ENCODE peak calls at places on chromosomes 2 and 18, in eight cellular contexts. One of them, this sample, is unnamed.

GRCh38 chr2:32858713-32859112 is 88.0 kb upstream of the LTBP1 start:
- DNase-seq in HCT116: no peak
- DNase-seq in HepG2: no peak
- DNase-seq in K562: no peak
- DNase-seq in SK-N-SH: no peak
- DNase-seq in GM23338: no peak
- DNase-seq in A549: no peak
- DNase-seq in Panc1: no peak
- DNase-seq in this sample: no peak

GRCh38 chr2:190318931-190319556 is 582 bp downstream of the HIBCH start:
- DNase-seq in HCT116: no peak
- DNase-seq in GM23338: peak; percentile 27
- DNase-seq in K562: no peak
- DNase-seq in A549: no peak
- DNase-seq in SK-N-SH: peak; percentile 22
- DNase-seq in Panc1: no peak
- DNase-seq in HepG2: no peak
- DNase-seq in this sample: no peak

GRCh38 chr2:226984461-226985226 is 148.8 kb downstream of the RHBDD1 start:
- DNase-seq in GM23338: no peak
- DNase-seq in Panc1: no peak
- DNase-seq in HCT116: no peak
- DNase-seq in A549: no peak
- DNase-seq in SK-N-SH: no peak
- DNase-seq in HepG2: no peak
- DNase-seq in K562: peak; percentile 8
- DNase-seq in this sample: no peak

GRCh38 chr2:172821370-172822338 is 86.0 kb downstream of the RAPGEF4 start:
- DNase-seq in HepG2: no peak
- DNase-seq in K562: no peak
- DNase-seq in HCT116: no peak
- DNase-seq in GM23338: no peak
- DNase-seq in Panc1: no peak
- DNase-seq in SK-N-SH: peak; percentile 65
- DNase-seq in A549: no peak
- DNase-seq in this sample: no peak

GRCh38 chr2:148021059-148021985 is at the start of gene MBD5:
- DNase-seq in SK-N-SH: peak; percentile 26
- DNase-seq in A549: peak; percentile 6
- DNase-seq in HCT116: no peak
- DNase-seq in Panc1: peak; percentile 2
- DNase-seq in HepG2: peak; percentile 35
- DNase-seq in K562: peak; percentile 13
- DNase-seq in GM23338: peak; percentile 69
- DNase-seq in this sample: peak; percentile 49

GRCh38 chr2:10184421-10184820 is 61.9 kb downstream of the RRM2 start:
- DNase-seq in A549: no peak
- DNase-seq in K562: no peak
- DNase-seq in GM23338: no peak
- DNase-seq in HCT116: no peak
- DNase-seq in SK-N-SH: peak; percentile 27
- DNase-seq in HepG2: no peak
- DNase-seq in Panc1: no peak
- DNase-seq in this sample: no peak

GRCh38 chr18:55768255-55768654 is 180.3 kb upstream of the TCF4 start:
- DNase-seq in GM23338: peak; percentile 87
- DNase-seq in Panc1: no peak
- DNase-seq in SK-N-SH: no peak
- DNase-seq in A549: no peak
- DNase-seq in K562: no peak
- DNase-seq in HepG2: no peak
- DNase-seq in HCT116: no peak
- DNase-seq in this sample: no peak

GRCh38 chr2:4221845-4222244 is 518.5 kb downstream of the DCDC2C start:
- DNase-seq in GM23338: no peak
- DNase-seq in A549: no peak
- DNase-seq in HCT116: no peak
- DNase-seq in HepG2: no peak
- DNase-seq in K562: no peak
- DNase-seq in Panc1: no peak
- DNase-seq in SK-N-SH: no peak
- DNase-seq in this sample: no peak

GRCh38 chr2:12824304-12824761 is 107.6 kb downstream of the TRIB2 start:
- DNase-seq in HepG2: no peak
- DNase-seq in Panc1: no peak
- DNase-seq in HCT116: no peak
- DNase-seq in SK-N-SH: no peak
- DNase-seq in GM23338: no peak
- DNase-seq in K562: no peak
- DNase-seq in A549: no peak
- DNase-seq in this sample: no peak

GRCh38 chr2:16870677-16871076 is 205.0 kb upstream of the CYRIA start:
- DNase-seq in HepG2: no peak
- DNase-seq in GM23338: no peak
- DNase-seq in HCT116: no peak
- DNase-seq in SK-N-SH: no peak
- DNase-seq in A549: no peak
- DNase-seq in Panc1: no peak
- DNase-seq in K562: no peak
- DNase-seq in this sample: no peak

GRCh38 chr2:179264238-179265081 is at the start of gene SESTD1:
- DNase-seq in Panc1: no peak
- DNase-seq in A549: peak; percentile 47
- DNase-seq in HCT116: no peak
- DNase-seq in GM23338: peak; percentile 74
- DNase-seq in HepG2: peak; percentile 68
- DNase-seq in SK-N-SH: peak; percentile 91
- DNase-seq in K562: peak; percentile 68
- DNase-seq in this sample: peak; percentile 35

GRCh38 chr2:33377048-33377447 is 99.4 kb upstream of the RASGRP3 start:
- DNase-seq in A549: no peak
- DNase-seq in HCT116: no peak
- DNase-seq in SK-N-SH: no peak
- DNase-seq in Panc1: no peak
- DNase-seq in GM23338: no peak
- DNase-seq in K562: no peak
- DNase-seq in HepG2: no peak
- DNase-seq in this sample: no peak

GRCh38 chr2:150140777-150141176 is 346.7 kb downstream of the RND3 start:
- DNase-seq in Panc1: no peak
- DNase-seq in A549: no peak
- DNase-seq in K562: no peak
- DNase-seq in GM23338: no peak
- DNase-seq in HCT116: no peak
- DNase-seq in HepG2: no peak
- DNase-seq in SK-N-SH: no peak
- DNase-seq in this sample: no peak

GRCh38 chr2:84649058-84649457 is 132.8 kb downstream of the DNAH6 start:
- DNase-seq in A549: no peak
- DNase-seq in K562: no peak
- DNase-seq in HCT116: no peak
- DNase-seq in Panc1: no peak
- DNase-seq in GM23338: no peak
- DNase-seq in HepG2: no peak
- DNase-seq in SK-N-SH: no peak
- DNase-seq in this sample: no peak

GRCh38 chr18:6239716-6240115 is 175.0 kb downstream of the L3MBTL4 start:
- DNase-seq in A549: no peak
- DNase-seq in HCT116: no peak
- DNase-seq in HepG2: no peak
- DNase-seq in SK-N-SH: no peak
- DNase-seq in Panc1: no peak
- DNase-seq in K562: no peak
- DNase-seq in GM23338: peak; percentile 37
- DNase-seq in this sample: no peak

GRCh38 chr2:155546715-155547555 is 785.6 kb downstream of the NR4A2 start:
- DNase-seq in GM23338: no peak
- DNase-seq in A549: no peak
- DNase-seq in Panc1: no peak
- DNase-seq in SK-N-SH: peak; percentile 1
- DNase-seq in K562: no peak
- DNase-seq in HepG2: no peak
- DNase-seq in HCT116: no peak
- DNase-seq in this sample: no peak

GRCh38 chr2:77488141-77488540 is 34.0 kb downstream of the LRRTM4 start:
- DNase-seq in K562: no peak
- DNase-seq in HCT116: no peak
- DNase-seq in GM23338: no peak
- DNase-seq in Panc1: no peak
- DNase-seq in A549: no peak
- DNase-seq in HepG2: no peak
- DNase-seq in SK-N-SH: no peak
- DNase-seq in this sample: no peak

GRCh38 chr2:175931751-175932295 is 70.2 kb downstream of the LNPK start:
- DNase-seq in HepG2: no peak
- DNase-seq in Panc1: no peak
- DNase-seq in HCT116: no peak
- DNase-seq in SK-N-SH: no peak
- DNase-seq in A549: no peak
- DNase-seq in K562: no peak
- DNase-seq in GM23338: no peak
- DNase-seq in this sample: no peak

GRCh38 chr2:125553768-125554167 is 1102.2 kb upstream of the GYPC start:
- DNase-seq in GM23338: no peak
- DNase-seq in HCT116: no peak
- DNase-seq in SK-N-SH: no peak
- DNase-seq in HepG2: no peak
- DNase-seq in Panc1: no peak
- DNase-seq in K562: no peak
- DNase-seq in A549: no peak
- DNase-seq in this sample: no peak

GRCh38 chr18:62832282-62832681 is 116.9 kb downstream of the PHLPP1 start:
- DNase-seq in K562: no peak
- DNase-seq in Panc1: no peak
- DNase-seq in GM23338: peak; percentile 82
- DNase-seq in HCT116: no peak
- DNase-seq in A549: no peak
- DNase-seq in HepG2: no peak
- DNase-seq in SK-N-SH: peak; percentile 30
- DNase-seq in this sample: no peak

GRCh38 chr2:12321017-12321641 is 395.6 kb upstream of the TRIB2 start:
- DNase-seq in Panc1: no peak
- DNase-seq in K562: peak; percentile 17
- DNase-seq in A549: no peak
- DNase-seq in SK-N-SH: no peak
- DNase-seq in HCT116: no peak
- DNase-seq in GM23338: no peak
- DNase-seq in HepG2: no peak
- DNase-seq in this sample: no peak

DNA sequence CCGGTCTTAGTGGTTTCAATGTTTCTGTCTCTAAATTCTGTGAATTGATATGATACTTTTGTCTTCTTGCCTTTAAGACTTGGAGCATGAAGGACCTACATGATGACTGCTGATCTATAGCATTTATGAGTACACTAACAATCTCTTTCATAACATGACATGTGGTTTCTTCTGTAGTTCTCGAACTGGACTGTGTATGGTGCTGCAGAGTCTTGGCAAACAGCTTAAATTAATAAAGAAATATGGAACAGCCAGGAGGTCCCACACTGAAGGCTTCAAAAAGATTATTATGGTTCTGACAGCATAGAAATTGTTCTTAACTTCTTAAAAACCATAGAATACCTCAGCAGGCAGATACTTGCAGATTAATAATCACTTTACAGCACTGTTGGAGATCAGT is 145.0 kb downstream of the DCC start:
- DNase-seq in Panc1: no peak
- DNase-seq in K562: no peak
- DNase-seq in HCT116: no peak
- DNase-seq in GM23338: no peak
- DNase-seq in SK-N-SH: no peak
- DNase-seq in A549: no peak
- DNase-seq in HepG2: no peak
- DNase-seq in this sample: no peak
- TF ChIP-seq CTCF in Panc1: no peak
- TF ChIP-seq CTCF in K562: no peak
- TF ChIP-seq CTCF in HCT116: no peak
- TF ChIP-seq CTCF in GM23338: no peak
- TF ChIP-seq CTCF in SK-N-SH: no peak
- TF ChIP-seq CTCF in A549: no peak
- TF ChIP-seq CTCF in HepG2: no peak
- TF ChIP-seq CTCF in this sample: no peak

GRCh38 chr2:57656198-57656597 is 390.4 kb upstream of the VRK2 start:
- DNase-seq in A549: no peak
- DNase-seq in GM23338: no peak
- DNase-seq in K562: no peak
- DNase-seq in SK-N-SH: no peak
- DNase-seq in HCT116: no peak
- DNase-seq in Panc1: no peak
- DNase-seq in HepG2: no peak
- DNase-seq in this sample: no peak
- TF ChIP-seq REST in A549: no peak
- TF ChIP-seq REST in GM23338: no peak
- TF ChIP-seq REST in K562: no peak
- TF ChIP-seq REST in SK-N-SH: no peak
- TF ChIP-seq REST in HCT116: no peak
- TF ChIP-seq REST in Panc1: no peak
- TF ChIP-seq REST in HepG2: no peak
- TF ChIP-seq REST in this sample: no peak

GRCh38 chr2:222693837-222694236 is 22.4 kb downstream of the MOGAT1 start:
- DNase-seq in A549: peak; percentile 36
- DNase-seq in SK-N-SH: no peak
- DNase-seq in HepG2: peak; percentile 63
- DNase-seq in K562: no peak
- DNase-seq in GM23338: peak; percentile 49
- DNase-seq in HCT116: peak; percentile 41
- DNase-seq in Panc1: no peak
- DNase-seq in this sample: no peak
- TF ChIP-seq CTCF in A549: peak; percentile 59
- TF ChIP-seq CTCF in SK-N-SH: no peak
- TF ChIP-seq CTCF in HepG2: peak; percentile 79
- TF ChIP-seq CTCF in K562: peak; percentile 43
- TF ChIP-seq CTCF in GM23338: peak; percentile 62
- TF ChIP-seq CTCF in HCT116: peak; percentile 58
- TF ChIP-seq CTCF in Panc1: peak; percentile 42
- TF ChIP-seq CTCF in this sample: peak; percentile 6

GRCh38 chr2:29921560-29921915 is at the start of gene ALK:
- DNase-seq in Panc1: no peak
- DNase-seq in HCT116: no peak
- DNase-seq in GM23338: peak; percentile 97
- DNase-seq in A549: peak; percentile 87
- DNase-seq in HepG2: peak; percentile 13
- DNase-seq in K562: peak; percentile 97
- DNase-seq in SK-N-SH: peak; percentile 99
- DNase-seq in this sample: peak; percentile 22

GRCh38 chr2:29923110-29923721 is 1.8 kb upstream of the ALK start:
- DNase-seq in SK-N-SH: peak; percentile 71
- DNase-seq in A549: peak; percentile 77
- DNase-seq in HepG2: peak; percentile 68
- DNase-seq in K562: peak; percentile 67
- DNase-seq in Panc1: peak; percentile 38
- DNase-seq in GM23338: peak; percentile 87
- DNase-seq in HCT116: peak; percentile 42
- DNase-seq in this sample: peak; percentile 46

GRCh38 chr2:29916571-29916970 is 4.8 kb downstream of the ALK start:
- DNase-seq in GM23338: no peak
- DNase-seq in Panc1: no peak
- DNase-seq in HCT116: no peak
- DNase-seq in HepG2: no peak
- DNase-seq in A549: no peak
- DNase-seq in SK-N-SH: peak; percentile 51
- DNase-seq in K562: no peak
- DNase-seq in this sample: no peak

GRCh38 chr2:29920631-29921559 is 491 bp downstream of the ALK start:
- DNase-seq in Panc1: no peak
- DNase-seq in HepG2: no peak
- DNase-seq in GM23338: peak; percentile 60
- DNase-seq in A549: peak; percentile 33
- DNase-seq in HCT116: no peak
- DNase-seq in K562: peak; percentile 8
- DNase-seq in SK-N-SH: peak; percentile 76
- DNase-seq in this sample: no peak

GRCh38 chr2:29920130-29920577 is 1.2 kb downstream of the ALK start:
- DNase-seq in A549: peak; percentile 16
- DNase-seq in Panc1: no peak
- DNase-seq in K562: peak; percentile 66
- DNase-seq in GM23338: peak; percentile 91
- DNase-seq in HCT116: no peak
- DNase-seq in SK-N-SH: no peak
- DNase-seq in HepG2: no peak
- DNase-seq in this sample: no peak
- TF ChIP-seq REST in A549: peak; percentile 98
- TF ChIP-seq REST in Panc1: peak; percentile 92
- TF ChIP-seq REST in K562: peak; percentile 96
- TF ChIP-seq REST in GM23338: peak; percentile 96
- TF ChIP-seq REST in HCT116: peak; percentile 67
- TF ChIP-seq REST in SK-N-SH: peak; percentile 100
- TF ChIP-seq REST in HepG2: no peak
- TF ChIP-seq REST in this sample: peak; percentile 97

This sample was measured in HL-60.